ENCODE peak calls at places on chromosomes 13 and 19, in ten cellular contexts. M, U, K, C, S, J, O, P, G and F are unnamed samples.

GRCh38 chr13:39451301-39451700 is 151.7 kb downstream of the LHFPL6 start:
- DNase-seq in G (no peak), C (no peak), U (no peak), J (no peak), P (peak; percentile 31), K (peak; percentile 71), S (no peak), O (peak; percentile 71), M (peak; percentile 80), F (no peak)

GRCh38 chr19:57935731-57936130 is 529 bp upstream of the ZNF418 start:
- DNase-seq in U (no peak), M (no peak), S (no peak), C (no peak), P (no peak), O (no peak), K (no peak), G (no peak), J (no peak), F (no peak)

GRCh38 chr19:30719189-30719990 is 347.2 kb downstream of the ZNF536 start:
- DNase-seq in C (peak; percentile 24), M (peak; percentile 23), S (no peak), K (peak; percentile 18), J (peak; percentile 73), P (peak; percentile 74), G (no peak), U (peak; percentile 83), O (peak; percentile 28), F (no peak)

GRCh38 chr13:99528547-99528946 is 27.3 kb downstream of the TM9SF2 start:
- DNase-seq in C (no peak), M (peak; percentile 42), O (no peak), U (no peak), S (no peak), P (no peak), K (no peak), J (no peak), G (no peak), F (no peak)

GRCh38 chr13:22740264-22740663 is 440.5 kb upstream of the SGCG start:
- DNase-seq in J (peak; percentile 64), U (no peak), K (no peak), O (no peak), P (no peak), M (no peak), C (no peak), G (no peak), S (no peak), F (no peak)

GRCh38 chr19:591099-591958 is 1.6 kb downstream of the HCN2 start:
- DNase-seq in K (no peak), C (peak; percentile 49), P (no peak), S (no peak), J (peak; percentile 87), M (no peak), U (no peak), O (no peak), G (no peak), F (no peak)

GRCh38 chr19:14112809-14113385 is 4.7 kb downstream of the PRKACA start:
- DNase-seq in C (no peak), J (no peak), P (peak; percentile 76), O (peak; percentile 36), U (no peak), S (no peak), G (no peak), K (no peak), M (no peak), F (no peak)

GRCh38 chr13:75550159-75550567 is 572 bp downstream of the UCHL3 start:
- DNase-seq in S (peak; percentile 18), C (no peak), P (peak; percentile 13), U (peak; percentile 43), K (peak; percentile 72), G (no peak), J (no peak), O (peak; percentile 61), M (peak; percentile 86), F (no peak)

GRCh38 chr13:48642061-48642460 is 11.7 kb upstream of the CYSLTR2 start:
- DNase-seq in J (no peak), U (no peak), O (no peak), M (no peak), C (no peak), G (no peak), P (no peak), S (no peak), K (no peak), F (no peak)

DNA sequence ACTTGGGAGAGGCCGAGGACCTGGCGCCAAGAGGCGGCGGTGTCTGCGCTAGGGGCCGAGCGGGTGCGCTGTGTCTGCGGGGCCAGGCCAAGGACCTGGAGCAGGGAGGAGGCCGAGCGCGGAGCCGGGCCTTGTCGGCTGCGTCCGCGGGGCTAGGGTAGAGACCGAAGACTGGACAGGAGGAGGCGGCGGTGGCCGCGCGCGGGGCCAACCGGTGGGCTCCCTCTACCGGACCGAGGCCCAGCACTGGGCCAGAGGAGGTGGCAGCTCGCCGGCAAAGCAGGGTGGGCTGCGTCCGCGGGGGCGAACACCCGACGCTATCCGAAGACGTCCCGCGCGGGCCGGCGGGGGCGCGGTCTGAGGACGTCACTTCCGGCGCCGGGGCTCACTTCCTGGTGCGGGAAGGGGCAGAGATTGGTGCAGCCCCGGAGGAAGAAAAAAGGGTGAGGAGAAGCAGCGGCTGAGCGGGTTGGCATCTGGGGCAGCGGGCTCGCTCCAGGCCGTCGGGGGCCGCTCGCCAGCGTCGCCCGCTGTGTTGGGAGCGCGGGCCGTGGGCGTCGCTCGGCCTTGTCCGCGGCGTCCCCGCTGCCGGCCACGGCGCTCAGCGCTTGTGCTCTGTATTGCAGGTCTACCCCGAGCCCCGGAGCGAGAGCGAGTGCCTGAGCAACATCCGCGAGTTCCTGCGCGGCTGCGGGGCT is 38.3 kb downstream of the ARHGEF7 start:
- DNase-seq in J (peak; percentile 97), P (peak; percentile 94), C (peak; percentile 91), U (peak; percentile 91), G (peak; percentile 94), K (peak; percentile 92), S (peak; percentile 82), M (peak; percentile 91), O (peak; percentile 85), F (peak; percentile 73)
- TF ChIP-seq CTCF in J (peak; percentile 57), P (no peak), C (peak; percentile 44), U (no peak), G (no peak), K (no peak), S (no peak), M (peak; percentile 41), O (peak; percentile 3), F (peak; percentile 16)

DNA sequence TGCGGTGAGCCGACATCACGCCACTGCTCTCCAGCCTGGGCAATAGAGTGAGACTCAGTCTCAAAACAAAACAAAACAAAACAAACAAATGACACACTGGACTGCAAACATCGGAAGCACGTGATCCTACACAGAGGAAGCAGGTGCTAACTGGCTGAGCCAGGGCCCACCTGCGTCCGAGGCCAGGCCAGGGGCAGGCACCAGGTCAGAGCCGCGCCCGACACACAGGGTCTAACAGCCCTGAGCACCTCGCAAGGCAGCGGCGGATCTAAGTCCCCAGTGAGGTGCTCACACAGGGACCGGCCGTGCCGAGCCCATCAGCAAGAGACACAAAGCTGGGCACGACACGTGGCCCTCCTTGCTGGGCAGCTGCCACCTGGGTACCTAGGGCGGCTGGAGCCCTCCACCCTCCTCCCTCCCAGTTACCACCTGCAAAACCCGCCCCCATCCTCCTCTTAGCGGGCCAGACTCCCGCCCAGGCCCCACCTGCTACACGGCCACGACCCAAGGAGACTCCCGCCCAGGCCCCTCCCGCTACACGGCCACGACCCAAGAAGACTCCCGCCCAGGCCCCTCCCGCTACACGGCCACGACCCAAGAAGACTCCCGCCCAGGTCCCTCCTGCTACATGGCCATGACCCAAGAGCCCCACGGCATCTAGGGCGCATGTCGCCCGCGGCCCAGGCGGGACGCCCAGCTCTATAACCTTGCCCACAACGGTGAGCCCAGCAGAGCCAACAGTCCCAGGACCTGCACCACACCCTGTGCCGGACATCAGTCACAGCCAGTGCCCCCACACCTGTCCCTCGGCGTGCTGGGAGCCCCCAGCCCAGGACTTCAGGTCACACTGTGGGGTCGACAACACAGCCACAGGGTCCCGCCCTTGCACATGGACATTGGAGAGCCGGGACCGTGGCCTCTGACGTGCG is 15.6 kb downstream of the AP3D1 start:
- DNase-seq in M (no peak), P (no peak), U (no peak), J (no peak), S (no peak), C (no peak), G (no peak), O (no peak), K (no peak), F (no peak)
- TF ChIP-seq CTCF in M (no peak), P (no peak), U (no peak), J (no peak), S (no peak), C (no peak), G (no peak), O (no peak), K (no peak), F (no peak)

GRCh38 chr13:81957121-81957520 is 1616.2 kb upstream of the SPRY2 start:
- DNase-seq in C (no peak), U (no peak), M (no peak), P (no peak), J (peak; percentile 60), O (no peak), K (no peak), G (no peak), S (no peak), F (no peak)
- TF ChIP-seq CTCF in C (peak; percentile 21), U (no peak), M (peak; percentile 32), P (no peak), J (peak; percentile 73), O (no peak), K (no peak), G (no peak), S (no peak), F (no peak)

GRCh38 chr19:21848706-21849105 is 12.7 kb upstream of the ZNF43 start:
- DNase-seq in O (no peak), S (no peak), C (no peak), M (peak; percentile 54), J (no peak), U (peak; percentile 31), P (no peak), G (no peak), K (no peak), F (no peak)

GRCh38 chr19:21856751-21857150 is 20.8 kb upstream of the ZNF43 start:
- DNase-seq in C (no peak), U (peak; percentile 81), O (no peak), S (no peak), J (no peak), M (no peak), P (no peak), G (no peak), K (no peak), F (no peak)

GRCh38 chr19:21850636-21851255 is 14.8 kb upstream of the ZNF43 start:
- DNase-seq in C (no peak), M (no peak), J (no peak), S (no peak), U (no peak), K (peak; percentile 4), G (no peak), O (no peak), P (no peak), F (no peak)

DNA sequence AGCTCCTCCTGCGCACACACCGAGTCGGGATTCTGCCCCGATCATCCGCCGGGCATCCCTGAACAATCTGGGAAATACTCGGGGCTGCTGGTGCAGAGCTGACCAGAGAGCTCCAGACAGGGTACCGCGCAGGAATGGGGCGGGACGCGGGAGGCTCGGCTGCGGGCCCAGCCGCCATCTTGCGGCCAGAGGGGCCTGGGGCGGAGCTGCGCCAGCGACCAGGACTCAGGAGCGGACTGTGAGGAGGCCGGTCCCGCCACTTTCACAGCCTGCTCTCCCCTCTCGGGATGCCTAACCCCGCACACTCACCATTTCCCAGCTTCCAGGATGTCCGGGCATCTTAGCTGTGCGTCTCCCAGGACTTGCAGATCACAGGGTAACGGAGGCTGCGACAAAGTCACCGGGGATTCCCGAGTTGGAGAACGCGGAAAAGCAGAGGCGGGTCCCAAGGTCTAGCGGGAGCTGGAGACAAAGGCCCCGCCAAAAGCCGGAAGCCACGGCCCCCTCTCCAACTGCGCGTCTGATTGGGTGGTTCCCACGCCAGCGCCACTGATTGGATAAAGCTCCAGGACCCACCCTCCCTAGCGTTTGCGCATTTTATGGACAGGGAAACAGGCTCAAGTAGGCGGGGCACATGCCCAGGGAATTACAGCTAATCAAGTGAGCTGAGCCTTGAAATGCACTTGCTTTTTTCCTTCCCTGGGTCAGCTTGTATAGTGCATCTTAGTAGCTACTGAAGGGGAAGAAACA is 15.8 kb upstream of the ZNF43 start:
- DNase-seq in J (peak; percentile 98), O (peak; percentile 92), G (peak; percentile 91), P (peak; percentile 97), S (peak; percentile 90), U (peak; percentile 97), M (peak; percentile 97), K (peak; percentile 96), C (peak; percentile 87), F (peak; percentile 79)
- TF ChIP-seq CTCF in J (no peak), O (no peak), G (no peak), P (no peak), S (no peak), U (no peak), M (no peak), K (no peak), C (no peak), F (no peak)